ENCODE peak calls at places on chromosomes 2 and 18, in seven cellular contexts. C is MM.1S; P is lower leg skin; X is epithelial cell of proximal tubule; Y is CD8-positive, alpha-beta T cell; V is endodermal cell; S is tibial artery. F is an unnamed sample.

GRCh38 chr2:237154050-237154638 is 68.5 kb downstream of the COPS8 start:
- DNase-seq in P (peak), C (peak), Y (peak), X (no peak), V (peak), S (no peak), F (peak)

GRCh38 chr2:190812506-190813294 is 67.9 kb upstream of the GLS start:
- DNase-seq in C (no peak), P (no peak), X (no peak), S (no peak), Y (no peak), V (no peak), F (no peak)

GRCh38 chr18:62979172-62979571 is 263.8 kb downstream of the PHLPP1 start:
- DNase-seq in V (no peak), C (no peak), S (peak), Y (no peak), X (no peak), P (no peak), F (no peak)

GRCh38 chr18:75638597-75639467 is 211.3 kb upstream of the SMIM21 start:
- DNase-seq in C (no peak), V (peak), S (no peak), P (no peak), X (no peak), Y (no peak), F (no peak)

GRCh38 chr2:172701250-172701649 is 34.4 kb upstream of the RAPGEF4 start:
- DNase-seq in Y (no peak), V (no peak), C (no peak), X (peak), P (no peak), S (no peak), F (no peak)

GRCh38 chr2:151051584-151052220 is 210.0 kb downstream of the RBM43 start:
- DNase-seq in S (peak), Y (no peak), V (peak), P (peak), X (no peak), C (peak), F (peak)

GRCh38 chr2:230925879-230926765 is 1.1 kb upstream of the GPR55 start:
- DNase-seq in P (no peak), S (no peak), X (no peak), C (peak), V (peak), Y (no peak), F (peak)

GRCh38 chr18:3153107-3153704 is 66.6 kb downstream of the MYOM1 start:
- DNase-seq in X (peak), P (no peak), Y (no peak), S (no peak), V (no peak), C (no peak), F (peak)

GRCh38 chr18:8391068-8391467 is 218.2 kb upstream of the RAB12 start:
- DNase-seq in C (no peak), V (no peak), X (no peak), S (no peak), Y (no peak), P (no peak), F (no peak)

GRCh38 chr2:121346886-121347285 is 61.9 kb upstream of the TFCP2L1 start:
- DNase-seq in P (no peak), C (no peak), X (no peak), V (no peak), Y (no peak), S (no peak), F (no peak)

GRCh38 chr2:191321861-191322662 is 76.9 kb downstream of the MYO1B start:
- DNase-seq in C (peak), X (no peak), Y (no peak), V (peak), P (no peak), S (no peak), F (peak)

GRCh38 chr18:52481116-52481515 is 141.1 kb downstream of the DCC start:
- DNase-seq in C (no peak), S (no peak), P (no peak), X (no peak), Y (no peak), V (no peak), F (no peak)

GRCh38 chr2:231222318-231223000 is 24.0 kb downstream of the ARMC9 start:
- DNase-seq in P (no peak), C (peak), X (no peak), V (no peak), Y (no peak), S (no peak), F (peak)

GRCh38 chr2:134070281-134070731 is 183.6 kb upstream of the MGAT5 start:
- DNase-seq in P (no peak), Y (no peak), X (no peak), C (no peak), V (no peak), S (no peak), F (no peak)

GRCh38 chr2:145812163-145812554 is 1292.2 kb upstream of the ZEB2 start:
- DNase-seq in V (no peak), C (no peak), S (no peak), Y (no peak), X (peak), P (no peak), F (no peak)

GRCh38 chr2:204110250-204111183 is 174.0 kb downstream of the ICOS start:
- DNase-seq in Y (peak), V (no peak), P (no peak), S (no peak), C (peak), X (no peak), F (peak)

GRCh38 chr18:49178736-49179135 is 228.0 kb upstream of the SMAD7 start:
- DNase-seq in V (peak), C (no peak), P (no peak), X (no peak), S (no peak), Y (peak), F (peak)

GRCh38 chr2:231937057-231937456 is 10.9 kb upstream of the NPPC start:
- DNase-seq in P (no peak), X (no peak), Y (no peak), C (no peak), V (no peak), S (no peak), F (no peak)

GRCh38 chr18:2147866-2148265 is 423.4 kb downstream of the METTL4 start:
- DNase-seq in C (no peak), P (peak), X (no peak), Y (no peak), V (no peak), S (peak), F (no peak)

GRCh38 chr2:239441724-239442123 is 40.9 kb upstream of the HDAC4 start:
- DNase-seq in C (no peak), S (no peak), V (no peak), X (no peak), P (no peak), Y (no peak), F (no peak)

GRCh38 chr2:24016376-24016761 is 6.5 kb downstream of the MFSD2B start:
- DNase-seq in P (no peak), S (no peak), Y (no peak), V (no peak), X (no peak), C (no peak), F (no peak)

DNA sequence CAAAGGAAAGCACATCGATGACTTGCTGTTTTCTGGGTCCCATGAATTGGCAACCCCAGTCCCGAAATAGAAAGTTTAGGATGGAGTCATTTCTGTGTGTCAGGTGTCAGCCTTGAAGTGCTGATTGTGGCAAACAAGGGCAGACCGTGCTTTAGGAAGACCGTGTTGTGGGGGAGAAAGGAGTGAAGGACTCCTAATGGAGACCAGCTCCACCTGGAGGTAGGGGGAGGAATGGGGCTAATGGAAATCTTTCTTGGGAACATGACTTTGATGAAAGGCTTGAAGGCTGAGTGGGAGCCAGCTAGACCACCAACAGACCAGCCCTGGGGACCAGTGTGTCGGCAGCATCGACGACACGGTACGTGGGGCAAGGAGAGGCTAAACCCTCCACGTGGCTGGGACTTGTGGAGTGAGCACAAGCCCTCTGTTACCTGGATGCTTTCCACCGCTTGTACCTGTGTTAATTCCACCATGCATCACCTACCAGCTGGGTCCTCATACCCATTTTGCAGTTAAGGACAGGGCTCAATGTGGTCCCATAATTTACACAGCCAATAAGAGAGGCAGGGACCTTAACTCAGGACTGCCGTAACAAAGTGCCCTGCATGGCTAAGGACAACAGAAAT is 104.2 kb downstream of the SH3BP4 start:
- DNase-seq in C (no peak), V (peak), X (peak), P (no peak), S (no peak), Y (no peak), F (no peak)
- TF ChIP-seq CTCF in C (peak), V (peak), X (peak), P (no peak), S (peak), Y (no peak), F (no peak)

DNA sequence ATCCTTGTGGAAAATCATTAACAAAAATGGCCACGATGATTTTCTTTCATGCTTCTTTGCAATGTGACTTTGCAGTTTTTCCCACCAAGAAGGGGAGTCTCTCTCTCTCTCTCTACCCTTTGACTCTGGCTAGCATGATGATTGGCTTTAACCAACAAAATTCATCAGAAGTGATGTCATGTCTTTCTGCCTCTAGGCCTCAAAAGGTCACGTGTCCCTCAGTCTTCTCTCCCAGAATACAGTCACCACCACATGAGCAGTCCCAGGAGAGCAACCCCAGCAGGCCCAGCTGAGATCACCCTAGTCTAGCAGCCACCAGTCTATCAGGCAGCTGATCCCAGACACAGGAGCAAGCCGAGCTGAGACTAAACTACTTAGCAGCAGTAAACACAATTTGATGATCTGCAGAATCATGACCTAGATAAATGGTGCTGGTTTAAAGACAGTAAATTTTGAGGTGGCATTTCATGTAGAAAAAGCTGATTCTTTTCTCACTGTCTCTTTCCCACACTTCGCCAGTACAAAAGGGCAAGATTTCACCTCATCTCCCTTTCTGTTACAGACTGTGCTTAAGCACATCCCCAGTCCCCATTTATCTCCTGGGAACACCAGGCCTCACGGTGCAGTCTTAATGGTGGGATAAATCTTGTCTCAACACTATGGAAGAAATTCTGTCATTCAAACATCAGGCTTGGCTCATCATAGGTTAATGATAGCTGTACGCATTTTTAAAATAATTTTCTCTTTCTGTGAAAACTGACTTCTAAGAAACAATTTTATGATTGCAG is 132.7 kb downstream of the SCG2 start:
- DNase-seq in P (peak), Y (no peak), X (peak), S (peak), C (no peak), V (no peak), F (no peak)
- H3K4me3 ChIP-seq in P (no peak), Y (no peak), X (no peak), S (no peak), C (no peak), V (no peak), F (no peak)

DNA sequence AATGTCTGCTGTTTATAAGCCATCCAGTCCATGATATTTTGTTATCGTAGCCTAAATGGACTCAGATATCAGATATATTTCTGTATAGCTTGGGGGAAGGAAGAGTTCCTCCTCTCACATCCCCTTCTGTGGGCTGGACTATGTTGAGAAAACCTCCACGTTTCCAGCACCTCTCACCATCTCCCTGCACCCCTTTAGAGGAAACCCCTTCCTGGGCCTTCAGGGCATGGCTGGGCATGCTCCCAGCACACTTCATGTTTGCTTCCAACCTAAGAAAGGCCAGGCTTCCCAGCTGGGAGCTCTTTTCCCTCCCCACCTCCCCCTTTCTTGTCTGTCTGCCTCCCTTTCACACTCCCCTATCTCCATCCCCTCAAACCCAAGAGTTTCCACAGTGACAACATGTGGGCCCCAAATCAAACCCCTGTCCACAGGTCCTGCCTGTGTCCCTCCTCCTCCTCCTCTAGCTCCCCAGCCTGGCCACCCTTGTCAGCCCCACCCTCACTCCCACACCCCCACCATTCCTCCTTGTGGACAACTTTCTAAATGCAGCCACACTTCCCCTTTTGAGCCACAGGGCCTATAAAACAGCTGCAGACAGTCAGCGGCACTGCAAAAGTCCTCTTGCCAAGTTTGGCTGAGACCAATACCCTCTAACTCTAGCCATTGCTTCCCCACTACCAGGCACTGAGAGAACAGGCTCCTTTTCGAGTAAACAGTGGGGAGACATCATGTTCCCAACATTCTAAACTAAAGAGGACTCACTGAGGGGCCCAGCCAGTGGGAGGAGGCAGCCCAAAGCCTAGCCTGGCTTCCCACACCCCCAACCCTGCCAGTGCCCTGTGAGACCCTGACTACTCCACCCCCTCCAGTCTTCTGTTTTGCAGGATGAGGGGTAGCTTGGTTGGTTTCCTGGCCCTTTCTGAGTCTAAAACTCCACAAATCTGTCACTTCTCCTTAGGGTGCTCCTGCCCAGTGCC is 120.5 kb downstream of the ZFP36L2 start:
- DNase-seq in X (no peak), S (peak), C (no peak), Y (no peak), V (peak), P (no peak), F (peak)
- TF ChIP-seq CTCF in X (peak), S (peak), C (no peak), Y (no peak), V (peak), P (no peak), F (peak)

GRCh38 chr2:216317831-216318230 is 54.5 kb downstream of the MARCHF4 start:
- DNase-seq in X (no peak), V (peak), C (no peak), P (no peak), S (no peak), Y (no peak), F (no peak)

GRCh38 chr2:216316743-216317142 is 55.5 kb downstream of the MARCHF4 start:
- DNase-seq in C (no peak), S (no peak), V (peak), X (peak), P (no peak), Y (no peak), F (no peak)

GRCh38 chr2:216319771-216320170 is 52.5 kb downstream of the MARCHF4 start:
- DNase-seq in P (no peak), V (peak), Y (no peak), X (no peak), S (no peak), C (no peak), F (no peak)

GRCh38 chr2:216318470-216318869 is 53.8 kb downstream of the MARCHF4 start:
- DNase-seq in X (no peak), S (no peak), P (no peak), V (peak), Y (no peak), C (no peak), F (no peak)

DNA sequence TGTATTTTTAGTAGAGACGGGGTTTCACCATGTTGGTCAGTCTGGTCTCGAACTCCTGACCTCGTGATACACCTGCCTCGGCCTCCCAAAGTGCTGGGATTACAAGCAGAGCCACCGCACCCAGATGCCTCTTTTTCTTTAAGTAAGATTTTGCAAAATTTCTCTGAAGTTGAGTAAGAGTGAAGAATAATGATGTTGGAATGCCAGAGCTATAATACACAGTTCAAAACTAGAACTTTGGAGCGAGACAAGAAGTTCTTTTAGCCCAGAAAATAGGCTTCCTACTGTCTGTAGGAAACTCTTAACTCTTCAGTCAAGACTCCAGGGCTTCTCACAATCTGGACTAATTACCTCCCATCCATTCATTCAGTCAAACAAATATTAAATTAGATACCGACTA is 51.4 kb downstream of the MARCHF4 start:
- DNase-seq in S (no peak), Y (no peak), P (no peak), C (no peak), X (no peak), V (no peak), F (no peak)
- H3K4me3 ChIP-seq in S (no peak), Y (no peak), P (no peak), C (no peak), X (no peak), V (peak), F (no peak)

GRCh38 chr2:27738349-27739057 is 33.0 kb upstream of the MRPL33 start:
- DNase-seq in S (no peak), Y (no peak), C (no peak), V (no peak), P (no peak), X (no peak), F (no peak)

GRCh38 chr2:27739058-27739373 is 32.5 kb upstream of the MRPL33 start:
- DNase-seq in C (no peak), X (no peak), Y (no peak), V (no peak), S (no peak), P (no peak), F (no peak)

GRCh38 chr2:27736031-27736889 is 35.3 kb upstream of the MRPL33 start:
- DNase-seq in P (no peak), Y (no peak), X (no peak), S (no peak), V (no peak), C (no peak), F (no peak)

GRCh38 chr2:27736890-27737204 is 34.7 kb upstream of the MRPL33 start:
- DNase-seq in S (no peak), V (no peak), Y (no peak), P (no peak), X (no peak), C (no peak), F (no peak)

GRCh38 chr2:27737676-27738348 is 33.7 kb upstream of the MRPL33 start:
- DNase-seq in P (no peak), X (peak), Y (no peak), S (no peak), C (no peak), V (no peak), F (no peak)
- TF ChIP-seq CTCF in P (no peak), X (no peak), Y (no peak), S (no peak), C (no peak), V (no peak), F (no peak)

GRCh38 chr2:64538764-64539433 is 14.8 kb downstream of the AFTPH start:
- DNase-seq in Y (no peak), V (no peak), X (no peak), S (no peak), P (no peak), C (no peak), F (peak)
- H3K4me3 ChIP-seq in Y (no peak), V (no peak), X (no peak), S (no peak), P (no peak), C (no peak), F (peak)

DNA sequence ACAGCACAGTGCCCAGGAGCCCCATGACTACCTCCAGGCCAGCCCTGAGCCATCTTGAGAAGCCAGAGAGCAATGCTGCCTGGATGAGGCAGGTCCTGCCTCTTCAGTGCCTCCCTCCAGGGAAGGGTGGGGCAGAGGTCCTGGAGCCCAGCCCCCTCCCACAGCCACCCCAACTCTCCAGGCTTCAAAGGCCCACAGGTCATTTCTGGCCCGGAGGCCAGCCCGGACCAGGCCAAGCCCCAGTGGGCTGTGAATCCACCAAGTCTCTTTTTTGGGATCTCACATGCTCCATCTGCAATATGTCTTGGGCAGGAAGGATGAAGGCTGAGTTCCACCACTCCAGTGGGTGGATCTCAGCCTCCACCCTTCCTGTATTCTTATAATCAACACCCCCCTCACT is 36.7 kb downstream of the SDC1 start:
- DNase-seq in X (no peak), S (no peak), C (no peak), Y (no peak), V (peak), P (no peak), F (no peak)
- TF ChIP-seq CTCF in X (no peak), S (no peak), C (no peak), Y (no peak), V (no peak), P (no peak), F (no peak)

GRCh38 chr2:86039963-86040655 is 65.6 kb downstream of the POLR1A start:
- DNase-seq in C (no peak), Y (no peak), X (no peak), P (no peak), S (no peak), V (no peak), F (no peak)

GRCh38 chr2:86037795-86038192 is 67.9 kb downstream of the POLR1A start:
- DNase-seq in Y (peak), S (no peak), V (no peak), X (no peak), C (peak), P (no peak), F (no peak)

GRCh38 chr2:86039178-86039962 is 66.3 kb downstream of the POLR1A start:
- DNase-seq in P (no peak), S (no peak), X (no peak), Y (peak), C (no peak), V (no peak), F (no peak)

GRCh38 chr2:86037141-86037794 is 68.4 kb downstream of the POLR1A start:
- DNase-seq in V (no peak), X (peak), C (peak), Y (peak), S (peak), P (peak), F (no peak)

GRCh38 chr2:86038291-86039081 is 67.2 kb downstream of the POLR1A start:
- DNase-seq in V (no peak), Y (peak), C (peak), X (peak), S (no peak), P (peak), F (peak)
- H3K4me3 ChIP-seq in V (no peak), Y (no peak), C (no peak), X (no peak), S (no peak), P (no peak), F (no peak)